ENCODE peak calls at places on chromosomes 3 and 15, in ten cellular contexts. S, G, I, A, F, E, R, H, K and W are unnamed samples.

GRCh38 chr3:133855772-133856171 is 39.9 kb downstream of the RAB6B start:
- DNase-seq in K (no peak), H (no peak), I (no peak), R (no peak), G (no peak), A (no peak), S (no peak), F (no peak), E (peak; percentile 12), W (no peak)

GRCh38 chr3:114127517-114127916 is 51.3 kb downstream of the DRD3 start:
- DNase-seq in I (no peak), G (no peak), S (no peak), A (no peak), H (no peak), F (no peak), K (no peak), R (no peak), E (peak; percentile 70), W (no peak)

GRCh38 chr3:189900578-189900977 is 220.1 kb downstream of the P3H2 start:
- DNase-seq in F (peak; percentile 10), I (no peak), K (no peak), A (no peak), R (no peak), G (no peak), S (no peak), H (no peak), E (no peak), W (no peak)

GRCh38 chr3:168579010-168579409 is 483.3 kb upstream of the GOLIM4 start:
- DNase-seq in S (no peak), I (no peak), G (no peak), R (no peak), F (no peak), K (no peak), A (no peak), E (no peak), H (no peak), W (no peak)

GRCh38 chr15:29129903-29130302 is 139.7 kb downstream of the NSMCE3 start:
- DNase-seq in R (no peak), E (no peak), A (no peak), G (no peak), F (no peak), H (no peak), K (peak; percentile 3), I (no peak), S (no peak), W (no peak)

GRCh38 chr3:40398346-40398745 is 11.4 kb downstream of the ENTPD3 start:
- DNase-seq in E (no peak), S (no peak), I (no peak), K (peak; percentile 19), H (no peak), A (no peak), R (no peak), F (no peak), G (no peak), W (no peak)

GRCh38 chr15:38842991-38843610 is 278.5 kb upstream of the RASGRP1 start:
- DNase-seq in G (no peak), H (peak; percentile 71), F (no peak), R (no peak), A (no peak), I (no peak), S (no peak), K (no peak), E (peak; percentile 28), W (no peak)

GRCh38 chr3:12560505-12561188 is 3.8 kb downstream of the MKRN2 start:
- DNase-seq in K (no peak), H (no peak), S (no peak), G (no peak), A (no peak), R (no peak), F (no peak), E (no peak), I (no peak), W (no peak)

GRCh38 chr15:28019594-28020320 is 79.4 kb downstream of the OCA2 start:
- DNase-seq in G (no peak), A (no peak), R (no peak), I (no peak), K (no peak), S (no peak), F (no peak), H (no peak), E (no peak), W (no peak)

GRCh38 chr3:30835667-30836066 is 58.8 kb downstream of the GADL1 start:
- DNase-seq in F (no peak), A (no peak), G (no peak), S (no peak), R (no peak), H (no peak), I (no peak), E (no peak), K (no peak), W (no peak)

GRCh38 chr15:71807125-71807629 is 3.2 kb upstream of the NR2E3 start:
- DNase-seq in G (no peak), A (no peak), S (no peak), F (no peak), R (no peak), I (no peak), K (no peak), H (no peak), E (no peak), W (no peak)

GRCh38 chr3:138593488-138594149 is 441 bp downstream of the CEP70 start:
- DNase-seq in A (no peak), R (peak; percentile 20), G (no peak), H (no peak), F (no peak), S (no peak), I (no peak), E (peak; percentile 7), K (peak; percentile 23), W (peak; percentile 26)

GRCh38 chr3:119891944-119892721 is 110.2 kb downstream of the NR1I2 start:
- DNase-seq in F (peak; percentile 35), H (peak; percentile 80), R (peak; percentile 57), E (peak; percentile 71), I (no peak), A (peak; percentile 8), S (peak; percentile 30), G (peak; percentile 10), K (peak; percentile 40), W (peak; percentile 8)

DNA sequence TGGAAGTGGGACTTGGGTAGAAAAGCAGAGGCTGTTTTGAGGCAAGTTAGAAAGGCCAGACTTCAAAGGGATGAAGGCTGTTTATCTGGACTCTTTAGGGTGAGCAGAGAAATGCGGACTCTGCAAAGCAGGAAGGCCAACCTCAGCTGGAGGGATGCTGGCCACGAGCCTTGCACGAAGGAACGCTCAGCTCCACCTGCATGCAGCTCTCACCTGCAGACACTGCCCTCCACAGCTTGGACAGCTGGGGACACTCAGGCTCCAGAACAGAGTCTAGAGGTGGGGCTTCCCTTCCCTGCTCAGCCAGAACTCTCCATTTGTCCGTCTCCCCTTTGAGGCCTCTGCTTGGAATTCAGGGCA is 229.7 kb downstream of the ADAMTS17 start:
- DNase-seq in I (no peak), H (no peak), A (no peak), S (no peak), R (no peak), G (no peak), K (no peak), E (no peak), F (no peak), W (peak; percentile 38)
- H3K27ac ChIP-seq in I (peak overlapping the region; percentile 84), H (no peak overlapping the region), A (no peak overlapping the region), S (peak overlapping the region; percentile 90), R (no peak overlapping the region), G (no peak overlapping the region), K (no peak overlapping the region), E (peak overlapping the region; percentile 7), F (no peak overlapping the region), W (no peak overlapping the region)

DNA sequence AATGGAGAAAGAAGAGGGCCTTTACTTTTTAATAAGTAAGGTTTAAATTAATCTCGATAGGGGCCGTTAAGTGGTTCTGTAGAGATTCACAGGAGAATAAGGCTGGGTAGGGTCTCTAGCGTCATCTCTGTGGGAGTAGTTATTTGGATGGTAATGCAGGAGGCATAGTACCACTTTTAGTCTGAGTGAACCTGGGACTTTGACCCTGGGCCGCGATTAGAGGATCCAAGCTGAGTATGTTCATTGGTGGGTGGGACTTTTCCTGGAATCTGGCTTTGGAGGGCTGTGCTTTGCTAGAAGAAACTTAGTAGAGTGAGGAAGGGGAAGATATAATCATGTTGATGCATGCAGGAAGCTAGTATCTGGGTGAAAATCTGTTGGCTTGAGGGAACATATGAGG is 4.0 kb downstream of the LPP start:
- DNase-seq in A (no peak), K (no peak), E (no peak), I (no peak), F (no peak), S (no peak), G (no peak), R (no peak), H (no peak), W (no peak)
- TF ChIP-seq POLR2A in A (no peak), K (no peak), E (no peak), I (no peak), F (no peak), S (no peak), G (no peak), R (no peak), H (no peak), W (no peak)

GRCh38 chr3:111605016-111605415 is 9.9 kb upstream of the ZBED2 start:
- DNase-seq in A (no peak), G (no peak), S (no peak), E (peak; percentile 83), F (no peak), K (no peak), I (no peak), R (no peak), H (no peak), W (no peak)

GRCh38 chr3:111605493-111605892 is 10.3 kb upstream of the ZBED2 start:
- DNase-seq in S (no peak), G (no peak), R (no peak), A (no peak), K (no peak), H (no peak), F (no peak), E (no peak), I (no peak), W (no peak)

GRCh38 chr3:111601810-111602209 is 6.7 kb upstream of the ZBED2 start:
- DNase-seq in H (no peak), S (no peak), E (peak; percentile 38), R (no peak), A (no peak), K (no peak), F (no peak), I (no peak), G (no peak), W (no peak)

GRCh38 chr3:111607242-111607641 is 12.1 kb upstream of the ZBED2 start:
- DNase-seq in I (no peak), S (no peak), A (no peak), H (no peak), E (no peak), F (no peak), K (no peak), G (no peak), R (no peak), W (no peak)

GRCh38 chr3:111603679-111604643 is 8.8 kb upstream of the ZBED2 start:
- DNase-seq in F (no peak), S (no peak), E (no peak), A (no peak), R (no peak), K (no peak), H (no peak), G (no peak), I (no peak), W (peak; percentile 51)
- H3K4me1 ChIP-seq in F (no peaks in the 10 kb centered on the region), S (no peaks in the 10 kb centered on the region), E (peaks cover 4% of the 10 kb centered on the region), A (peaks cover 27% of the 10 kb centered on the region), R (no peaks in the 10 kb centered on the region), K (peaks cover 8% of the 10 kb centered on the region), H (no peaks in the 10 kb centered on the region), G (no peaks in the 10 kb centered on the region), I (no peaks in the 10 kb centered on the region), W (no peaks in the 10 kb centered on the region)

GRCh38 chr3:31946484-31947081 is 34.5 kb downstream of the OSBPL10 start:
- DNase-seq in E (no peak), S (no peak), F (no peak), G (no peak), R (no peak), H (no peak), A (no peak), K (no peak), I (no peak), W (no peak)
- H3K27ac ChIP-seq in E (no peak overlapping the region), S (no peak overlapping the region), F (no peak overlapping the region), G (no peak overlapping the region), R (no peak overlapping the region), H (no peak overlapping the region), A (no peak overlapping the region), K (no peak overlapping the region), I (peak overlapping the region; percentile 45), W (no peak overlapping the region)